ENCODE peak calls at places on chromosomes 16 and 17, in four cellular contexts. M is cerebellar nuclear complex, Y is uterus, J is ecto neural progenitor cell. T is an unnamed sample.

GRCh38 chr16:1055557-1055924 is 17.0 kb upstream of the SSTR5 start:
- DNase-seq in M (no peak), Y (no peak), J (no peak), T (no peak)

GRCh38 chr17:19728114-19728495 is 11.7 kb upstream of the SLC47A2 start:
- DNase-seq in M (no peak), Y (peak), J (no peak), T (peak)

GRCh38 chr17:34584805-34585416 is 5.5 kb downstream of the TMEM132E start:
- DNase-seq in M (no peak), Y (no peak), J (no peak), T (peak)

GRCh38 chr16:85162478-85163277 is 50.4 kb upstream of the CIBAR2 start:
- DNase-seq in M (no peak), Y (peak), J (no peak), T (peak)

GRCh38 chr17:44770526-44770925 is 11.7 kb downstream of the ADAM11 start:
- DNase-seq in M (no peak), Y (no peak), J (no peak), T (no peak)

GRCh38 chr16:67447508-67448076 is 16.7 kb downstream of the HSD11B2 start:
- DNase-seq in M (no peak), Y (peak), J (no peak), T (peak)

GRCh38 chr17:77744268-77744988 is 214.1 kb upstream of the TNRC6C start:
- DNase-seq in M (no peak), Y (no peak), J (no peak), T (no peak)

GRCh38 chr17:65389956-65390355 is 171.5 kb downstream of the AXIN2 start:
- DNase-seq in M (no peak), Y (no peak), J (no peak), T (peak)

GRCh38 chr17:69474171-69474831 is 59.8 kb downstream of the MAP2K6 start:
- DNase-seq in M (no peak), Y (no peak), J (peak), T (no peak)

GRCh38 chr17:8290043-8290442 is 1.6 kb downstream of the RANGRF start:
- DNase-seq in M (no peak), Y (no peak), J (no peak), T (peak)

GRCh38 chr17:4162775-4163498 is 19.9 kb downstream of the CYB5D2 start:
- DNase-seq in M (no peak), Y (no peak), J (no peak), T (peak)

GRCh38 chr17:68909066-68909465 is 46.1 kb downstream of the ABCA8 start:
- DNase-seq in M (no peak), Y (peak), J (no peak), T (peak)

GRCh38 chr17:79562117-79562805 is 48.6 kb downstream of the RBFOX3 start:
- DNase-seq in M (no peak), Y (no peak), J (no peak), T (no peak)

GRCh38 chr16:24612656-24613055 is 73.3 kb downstream of the RBBP6 start:
- DNase-seq in M (no peak), Y (no peak), J (no peak), T (no peak)

GRCh38 chr16:57113042-57113453 is 20.7 kb downstream of the CPNE2 start:
- DNase-seq in M (no peak), Y (no peak), J (no peak), T (peak)

GRCh38 chr17:2090804-2091534 is 36.1 kb downstream of the HIC1 start:
- DNase-seq in M (no peak), Y (peak), J (peak), T (peak)

GRCh38 chr16:88924834-88925539 is 52.0 kb downstream of the CBFA2T3 start:
- DNase-seq in M (no peak), Y (peak), J (no peak), T (peak)

GRCh38 chr16:71919033-71919432 is 23.7 kb downstream of the IST1 start:
- DNase-seq in M (no peak), Y (no peak), J (no peak), T (no peak)

GRCh38 chr16:85583491-85584181 is 29.5 kb upstream of the GSE1 start:
- DNase-seq in M (no peak), Y (no peak), J (no peak), T (peak)

GRCh38 chr17:2235792-2236365 is 67.7 kb downstream of the SMG6 start:
- DNase-seq in M (no peak), Y (peak), J (no peak), T (no peak)

GRCh38 chr16:31134625-31135534 is 647 bp downstream of the PRSS8 start:
- DNase-seq in M (no peak), Y (no peak), J (no peak), T (no peak)

GRCh38 chr16:31298958-31299357 is 39.2 kb downstream of the ITGAM start:
- DNase-seq in M (no peak), Y (no peak), J (no peak), T (no peak)

GRCh38 chr17:80761421-80761871 is 216.8 kb downstream of the RPTOR start:
- DNase-seq in M (no peak), Y (no peak), J (peak), T (peak)

GRCh38 chr16:63856537-63856936 is 1265.3 kb downstream of the CDH11 start:
- DNase-seq in M (no peak), Y (no peak), J (no peak), T (no peak)

GRCh38 chr17:7175363-7175733 is 3.8 kb downstream of the ASGR1 start:
- DNase-seq in M (no peak), Y (no peak), J (no peak), T (no peak)

GRCh38 chr17:79538291-79538690 is 72.6 kb downstream of the RBFOX3 start:
- DNase-seq in M (no peak), Y (no peak), J (no peak), T (no peak)

GRCh38 chr16:10668322-10669045 is 26.2 kb downstream of the TEKT5 start:
- DNase-seq in M (no peak), Y (no peak), J (peak), T (no peak)

GRCh38 chr17:82029990-82030469 is 1.4 kb upstream of the RAC3 start:
- DNase-seq in M (no peak), Y (no peak), J (no peak), T (no peak)

GRCh38 chr17:48554412-48555090 is 9.6 kb upstream of the HOXB2 start:
- DNase-seq in M (no peak), Y (no peak), J (peak), T (no peak)

GRCh38 chr17:35286120-35286781 is 43.4 kb downstream of the SLFN5 start:
- DNase-seq in M (no peak), Y (no peak), J (no peak), T (no peak)

GRCh38 chr16:56042416-56042815 is 148.9 kb upstream of the GNAO1 start:
- DNase-seq in M (no peak), Y (no peak), J (peak), T (no peak)

GRCh38 chr16:15899538-15900100 is 11.2 kb upstream of the CEP20 start:
- DNase-seq in M (no peak), Y (no peak), J (no peak), T (peak)

GRCh38 chr17:28615260-28615940 is 1.4 kb upstream of the RSKR start:
- DNase-seq in M (no peak), Y (no peak), J (no peak), T (no peak)

GRCh38 chr17:49861150-49861884 is 13.4 kb upstream of the TAC4 start:
- DNase-seq in M (no peak), Y (no peak), J (peak), T (peak)

GRCh38 chr16:48963306-48963705 is 318.3 kb downstream of the CBLN1 start:
- DNase-seq in M (no peak), Y (no peak), J (no peak), T (peak)